ENCODE peak calls at places on chromosomes 3 and 15, in seven cellular contexts. H, L, I, O, B, T and G are unnamed samples.

GRCh38 chr3:120177151-120177550 is 82.9 kb upstream of the GSK3B start:
- DNase-seq in H (peak; percentile 12), L (peak; percentile 66), I (peak; percentile 60), O (peak; percentile 15), B (peak; percentile 97), T (no peak), G (peak; percentile 57)

GRCh38 chr3:101070260-101071121 is 77.3 kb upstream of the ABI3BP start:
- DNase-seq in H (peak; percentile 18), L (no peak), I (no peak), O (peak; percentile 53), B (peak; percentile 38), T (peak; percentile 75), G (peak; percentile 52)

GRCh38 chr15:32956006-32956405 is 238.2 kb downstream of the GREM1 start:
- DNase-seq in H (no peak), L (peak; percentile 31), I (no peak), O (peak; percentile 13), B (peak; percentile 73), T (peak; percentile 52), G (peak; percentile 84)

GRCh38 chr15:32828507-32829186 is 110.8 kb downstream of the GREM1 start:
- DNase-seq in H (no peak), L (peak; percentile 80), I (no peak), O (no peak), B (peak; percentile 94), T (no peak), G (no peak)

GRCh38 chr3:121018917-121019321 is 110.9 kb downstream of the STXBP5L start:
- DNase-seq in H (no peak), L (no peak), I (no peak), O (no peak), B (no peak), T (no peak), G (no peak)

GRCh38 chr15:44710236-44711088 is 661 bp downstream of the PATL2 start:
- DNase-seq in H (no peak), L (no peak), I (no peak), O (no peak), B (peak; percentile 40), T (peak; percentile 91), G (no peak)

GRCh38 chr3:62421275-62421674 is 47.9 kb upstream of the FEZF2 start:
- DNase-seq in H (no peak), L (no peak), I (no peak), O (no peak), B (no peak), T (no peak), G (no peak)

GRCh38 chr3:72111265-72111972 is 326.5 kb upstream of the PROK2 start:
- DNase-seq in H (no peak), L (no peak), I (no peak), O (no peak), B (no peak), T (no peak), G (no peak)

GRCh38 chr3:181610973-181611265 is 100.8 kb upstream of the SOX2 start:
- DNase-seq in H (no peak), L (no peak), I (no peak), O (no peak), B (no peak), T (no peak), G (no peak)

GRCh38 chr15:36050899-36051298 is 504.9 kb upstream of the DPH6 start:
- DNase-seq in H (no peak), L (no peak), I (no peak), O (no peak), B (no peak), T (no peak), G (peak; percentile 39)

GRCh38 chr3:195104340-195104739 is 166.6 kb downstream of the XXYLT1 start:
- DNase-seq in H (no peak), L (no peak), I (no peak), O (no peak), B (no peak), T (no peak), G (no peak)

GRCh38 chr3:57065588-57065987 is 5.1 kb downstream of the SPATA12 start:
- DNase-seq in H (no peak), L (no peak), I (no peak), O (no peak), B (no peak), T (no peak), G (no peak)

GRCh38 chr3:126128504-126129407 is 44.8 kb upstream of the SLC41A3 start:
- DNase-seq in H (no peak), L (no peak), I (no peak), O (peak; percentile 1), B (no peak), T (no peak), G (no peak)

GRCh38 chr3:107629556-107629955 is 106.8 kb downstream of the BBX start:
- DNase-seq in H (no peak), L (no peak), I (no peak), O (no peak), B (no peak), T (no peak), G (no peak)

GRCh38 chr15:96440978-96441377 is 110.5 kb downstream of the NR2F2 start:
- DNase-seq in H (no peak), L (no peak), I (no peak), O (no peak), B (no peak), T (no peak), G (no peak)

GRCh38 chr3:16828815-16829214 is 55.9 kb upstream of the PLCL2 start:
- DNase-seq in H (no peak), L (no peak), I (no peak), O (peak; percentile 25), B (peak; percentile 63), T (peak; percentile 85), G (peak; percentile 67)

GRCh38 chr3:178206554-178206953 is 329.7 kb upstream of the KCNMB2 start:
- DNase-seq in H (no peak), L (no peak), I (no peak), O (no peak), B (no peak), T (no peak), G (peak; percentile 19)

GRCh38 chr15:43441316-43441715 is 51.6 kb downstream of the TP53BP1 start:
- DNase-seq in H (no peak), L (no peak), I (no peak), O (no peak), B (peak; percentile 21), T (peak; percentile 38), G (no peak)

GRCh38 chr3:21703291-21703690 is 47.7 kb downstream of the ZNF385D start:
- DNase-seq in H (no peak), L (no peak), I (no peak), O (no peak), B (no peak), T (no peak), G (no peak)

GRCh38 chr3:131549340-131549739 is 46.6 kb upstream of the MRPL3 start:
- DNase-seq in H (no peak), L (no peak), I (no peak), O (no peak), B (no peak), T (peak; percentile 59), G (no peak)

GRCh38 chr3:57791245-57791644 is 35.1 kb downstream of the SLMAP start:
- DNase-seq in H (no peak), L (no peak), I (no peak), O (no peak), B (no peak), T (no peak), G (peak; percentile 35)

GRCh38 chr15:38010390-38010789 is 76.0 kb downstream of the TMCO5A start:
- DNase-seq in H (no peak), L (peak; percentile 34), I (no peak), O (no peak), B (no peak), T (no peak), G (no peak)

GRCh38 chr3:164479978-164480377 is 598.3 kb downstream of the SI start:
- DNase-seq in H (no peak), L (no peak), I (no peak), O (no peak), B (no peak), T (no peak), G (no peak)

GRCh38 chr3:14576163-14576562 is 36.0 kb upstream of the GRIP2 start:
- DNase-seq in H (no peak), L (no peak), I (no peak), O (no peak), B (no peak), T (no peak), G (no peak)